ENCODE peak calls at places on chromosomes 11 and 22, in eight cellular contexts. L is neural progenitor cell, V is colonic mucosa, O is psoas muscle, Y is body of pancreas, E is astrocyte of the spinal cord, K is transverse colon, B is H1. T is an unnamed sample.

GRCh38 chr11:112795896-112796686 is 165.1 kb upstream of the NCAM1 start:
- DNase-seq in L (no peak), V (no peak), O (peak), Y (peak), E (no peak), K (no peak), B (no peak), T (no peak)

GRCh38 chr11:107102692-107103463 is 84.6 kb upstream of the GUCY1A2 start:
- DNase-seq in L (no peak), V (no peak), O (peak), Y (peak), E (no peak), K (no peak), B (no peak), T (no peak)

GRCh38 chr11:111585371-111585770 is 16.9 kb upstream of the SIK2 start:
- DNase-seq in L (no peak), V (no peak), O (no peak), Y (peak), E (peak), K (no peak), B (no peak), T (no peak)

GRCh38 chr11:19988598-19988997 is 171.7 kb downstream of the DBX1 start:
- DNase-seq in L (peak), V (no peak), O (peak), Y (no peak), E (peak), K (peak), B (peak), T (peak)

GRCh38 chr11:288328-289144 is at the start of gene PGGHG:
- DNase-seq in L (peak), V (peak), O (peak), Y (peak), E (no peak), K (peak), B (peak), T (no peak)

GRCh38 chr11:73271936-73272679 is at the start of gene P2RY6:
- DNase-seq in L (no peak), V (no peak), O (peak), Y (no peak), E (peak), K (peak), B (no peak), T (no peak)

GRCh38 chr22:47691152-47691895 is 928.9 kb downstream of the TBC1D22A start:
- DNase-seq in L (no peak), V (no peak), O (no peak), Y (no peak), E (no peak), K (no peak), B (peak), T (no peak)

GRCh38 chr22:39717099-39717498 is 146.5 kb downstream of the CACNA1I start:
- DNase-seq in L (no peak), V (no peak), O (no peak), Y (no peak), E (no peak), K (no peak), B (no peak), T (no peak)

GRCh38 chr22:49736538-49736937 is 91.1 kb downstream of the BRD1 start:
- DNase-seq in L (no peak), V (no peak), O (no peak), Y (no peak), E (no peak), K (no peak), B (no peak), T (no peak)

GRCh38 chr11:84316866-84317560 is 1030.8 kb upstream of the CCDC90B start:
- DNase-seq in L (peak), V (no peak), O (no peak), Y (peak), E (peak), K (no peak), B (no peak), T (peak)

GRCh38 chr11:35088226-35088625 is 50.7 kb upstream of the CD44 start:
- DNase-seq in L (no peak), V (no peak), O (no peak), Y (peak), E (no peak), K (no peak), B (no peak), T (no peak)

GRCh38 chr11:3855808-3856491 is 486 bp downstream of the STIM1 start:
- DNase-seq in L (peak), V (peak), O (peak), Y (peak), E (no peak), K (peak), B (peak), T (no peak)

GRCh38 chr11:47189100-47189834 is 3.0 kb upstream of the PACSIN3 start:
- DNase-seq in L (no peak), V (no peak), O (no peak), Y (no peak), E (peak), K (no peak), B (no peak), T (no peak)

GRCh38 chr11:35321532-35322320 is 97.6 kb downstream of the SLC1A2 start:
- DNase-seq in L (no peak), V (no peak), O (peak), Y (peak), E (peak), K (no peak), B (no peak), T (peak)

GRCh38 chr11:81669944-81670526 is 1063.6 kb downstream of the FAM181B start:
- DNase-seq in L (no peak), V (no peak), O (no peak), Y (no peak), E (no peak), K (no peak), B (no peak), T (no peak)

GRCh38 chr22:46803031-46803880 is 40.8 kb downstream of the TBC1D22A start:
- DNase-seq in L (peak), V (peak), O (no peak), Y (peak), E (no peak), K (peak), B (peak), T (no peak)

GRCh38 chr11:119626910-119627305 is 102.1 kb downstream of the NECTIN1 start:
- DNase-seq in L (peak), V (no peak), O (no peak), Y (no peak), E (no peak), K (no peak), B (no peak), T (no peak)

GRCh38 chr11:116879789-116880402 is 42.5 kb upstream of the APOA1 start:
- DNase-seq in L (peak), V (no peak), O (no peak), Y (no peak), E (peak), K (no peak), B (no peak), T (no peak)

GRCh38 chr11:43573233-43573632 is 107.3 kb upstream of the HSD17B12 start:
- DNase-seq in L (peak), V (no peak), O (no peak), Y (no peak), E (no peak), K (no peak), B (peak), T (no peak)

GRCh38 chr11:60939828-60940227 is 12.1 kb downstream of the SLC15A3 start:
- DNase-seq in L (no peak), V (no peak), O (no peak), Y (no peak), E (no peak), K (no peak), B (no peak), T (no peak)

GRCh38 chr22:48939441-48940265 is 888.0 kb downstream of the BRD1 start:
- DNase-seq in L (no peak), V (peak), O (no peak), Y (no peak), E (no peak), K (peak), B (peak), T (no peak)

GRCh38 chr11:57180964-57181363 is 789 bp upstream of the LRRC55 start:
- DNase-seq in L (no peak), V (no peak), O (no peak), Y (no peak), E (no peak), K (no peak), B (no peak), T (no peak)

GRCh38 chr22:27420817-27421361 is 380.7 kb downstream of the MN1 start:
- DNase-seq in L (no peak), V (peak), O (peak), Y (peak), E (peak), K (peak), B (no peak), T (peak)

GRCh38 chr22:20524004-20524481 is 16.6 kb downstream of the MED15 start:
- DNase-seq in L (no peak), V (no peak), O (no peak), Y (no peak), E (no peak), K (no peak), B (no peak), T (no peak)

GRCh38 chr11:100739636-100740035 is 52.5 kb downstream of the ARHGAP42 start:
- DNase-seq in L (peak), V (no peak), O (no peak), Y (peak), E (peak), K (no peak), B (no peak), T (peak)

GRCh38 chr11:78646564-78647185 is 72.0 kb upstream of the NARS2 start:
- DNase-seq in L (peak), V (peak), O (peak), Y (peak), E (peak), K (peak), B (peak), T (no peak)

GRCh38 chr11:88411265-88411664 is 73.7 kb upstream of the CTSC start:
- DNase-seq in L (no peak), V (no peak), O (no peak), Y (no peak), E (peak), K (no peak), B (no peak), T (peak)

GRCh38 chr11:10067629-10068300 is 226.3 kb downstream of the SBF2 start:
- DNase-seq in L (peak), V (no peak), O (no peak), Y (no peak), E (no peak), K (no peak), B (no peak), T (no peak)

GRCh38 chr11:119727523-119728081 is 1.4 kb downstream of the NECTIN1 start:
- DNase-seq in L (peak), V (peak), O (peak), Y (peak), E (no peak), K (peak), B (peak), T (no peak)

DNA sequence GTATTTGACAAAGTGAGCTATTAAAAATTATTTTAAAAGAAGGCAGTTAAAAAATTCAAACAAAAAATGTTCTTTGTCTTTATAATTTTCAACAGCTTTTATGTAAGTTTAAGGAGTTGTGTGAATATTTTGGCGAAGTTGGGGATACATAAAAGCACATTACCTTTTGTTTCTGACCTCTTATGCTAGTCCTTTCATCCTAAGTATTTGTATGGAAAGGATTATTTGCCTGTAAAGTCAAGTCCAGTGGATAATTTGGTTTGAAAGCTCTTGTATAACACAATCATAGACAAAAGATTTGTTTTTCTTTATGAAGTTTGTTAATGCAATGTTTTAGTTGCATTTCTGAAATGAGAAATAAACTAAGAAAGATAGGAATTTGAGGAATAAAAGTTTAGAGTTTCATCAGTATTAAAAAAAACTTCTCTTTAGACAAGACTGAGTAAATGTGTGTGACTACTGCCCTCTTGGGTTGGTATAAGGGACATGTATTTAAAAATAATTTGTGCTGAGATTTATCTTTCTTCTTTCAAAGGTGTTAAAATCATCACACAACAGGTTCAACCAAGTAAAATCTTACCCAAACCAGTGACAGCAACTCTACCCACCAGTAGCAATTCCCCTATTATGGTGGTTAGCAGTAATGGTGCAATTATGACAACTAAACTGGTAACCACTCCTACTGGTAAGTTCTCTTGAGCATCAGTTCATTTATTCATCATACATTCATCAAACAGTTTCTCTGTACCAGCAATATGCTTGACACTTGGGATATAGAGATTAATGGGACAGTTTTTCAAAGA is 68.2 kb downstream of the EMSY start:
- DNase-seq in L (peak), V (no peak), O (no peak), Y (no peak), E (peak), K (no peak), B (no peak), T (peak)
- TF ChIP-seq CTCF in L (peak), V (peak), O (peak), Y (peak), E (peak), K (peak), B (peak), T (peak)

GRCh38 chr11:96229354-96229973 is 113.5 kb downstream of the MAML2 start:
- DNase-seq in L (no peak), V (no peak), O (no peak), Y (no peak), E (no peak), K (no peak), B (no peak), T (no peak)
- H3K4me3 ChIP-seq in L (no peak), V (no peak), O (no peak), Y (no peak), E (no peak), K (no peak), B (no peak), T (no peak)

GRCh38 chr11:7570938-7571337 is 57.1 kb downstream of the PPFIBP2 start:
- DNase-seq in L (no peak), V (no peak), O (no peak), Y (no peak), E (no peak), K (no peak), B (no peak), T (no peak)
- TF ChIP-seq CTCF in L (no peak), V (no peak), O (no peak), Y (no peak), E (no peak), K (no peak), B (peak), T (no peak)

DNA sequence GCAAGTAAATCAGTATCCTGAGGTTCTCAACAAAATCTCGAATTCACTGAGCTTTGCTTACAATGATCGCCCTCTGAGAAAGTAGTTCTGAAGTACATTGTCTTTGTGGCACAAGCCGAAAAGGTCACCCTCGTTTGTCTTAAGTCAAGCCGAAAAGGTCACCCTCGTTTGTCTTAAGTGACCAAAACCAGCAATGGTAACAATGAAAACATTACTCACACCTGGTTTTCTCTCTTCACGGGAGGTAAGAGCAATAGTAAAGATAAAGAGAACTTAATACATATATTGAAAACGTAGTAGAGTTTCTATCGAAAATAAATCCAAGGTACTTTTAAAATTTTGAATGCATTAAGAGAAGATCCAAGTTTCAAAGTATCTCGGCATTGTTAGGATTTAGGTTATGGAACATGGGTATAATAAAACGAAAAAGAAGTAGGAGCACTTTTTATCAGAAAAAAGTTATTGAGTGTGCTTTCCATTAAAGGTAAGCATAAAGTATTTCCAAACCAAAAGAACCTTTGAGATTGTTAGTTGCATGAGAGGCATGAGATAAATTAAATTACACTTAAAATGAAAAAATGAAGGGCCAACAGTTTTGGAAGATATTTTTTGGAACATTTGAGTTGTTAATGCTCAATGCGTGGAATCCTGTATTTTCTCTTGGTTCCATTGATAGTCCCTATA is 1.2 kb downstream of the BARX2 start:
- DNase-seq in L (peak), V (no peak), O (no peak), Y (no peak), E (no peak), K (no peak), B (no peak), T (no peak)
- H3K4me3 ChIP-seq in L (no peak), V (peak), O (no peak), Y (no peak), E (no peak), K (peak), B (peak), T (no peak)

DNA sequence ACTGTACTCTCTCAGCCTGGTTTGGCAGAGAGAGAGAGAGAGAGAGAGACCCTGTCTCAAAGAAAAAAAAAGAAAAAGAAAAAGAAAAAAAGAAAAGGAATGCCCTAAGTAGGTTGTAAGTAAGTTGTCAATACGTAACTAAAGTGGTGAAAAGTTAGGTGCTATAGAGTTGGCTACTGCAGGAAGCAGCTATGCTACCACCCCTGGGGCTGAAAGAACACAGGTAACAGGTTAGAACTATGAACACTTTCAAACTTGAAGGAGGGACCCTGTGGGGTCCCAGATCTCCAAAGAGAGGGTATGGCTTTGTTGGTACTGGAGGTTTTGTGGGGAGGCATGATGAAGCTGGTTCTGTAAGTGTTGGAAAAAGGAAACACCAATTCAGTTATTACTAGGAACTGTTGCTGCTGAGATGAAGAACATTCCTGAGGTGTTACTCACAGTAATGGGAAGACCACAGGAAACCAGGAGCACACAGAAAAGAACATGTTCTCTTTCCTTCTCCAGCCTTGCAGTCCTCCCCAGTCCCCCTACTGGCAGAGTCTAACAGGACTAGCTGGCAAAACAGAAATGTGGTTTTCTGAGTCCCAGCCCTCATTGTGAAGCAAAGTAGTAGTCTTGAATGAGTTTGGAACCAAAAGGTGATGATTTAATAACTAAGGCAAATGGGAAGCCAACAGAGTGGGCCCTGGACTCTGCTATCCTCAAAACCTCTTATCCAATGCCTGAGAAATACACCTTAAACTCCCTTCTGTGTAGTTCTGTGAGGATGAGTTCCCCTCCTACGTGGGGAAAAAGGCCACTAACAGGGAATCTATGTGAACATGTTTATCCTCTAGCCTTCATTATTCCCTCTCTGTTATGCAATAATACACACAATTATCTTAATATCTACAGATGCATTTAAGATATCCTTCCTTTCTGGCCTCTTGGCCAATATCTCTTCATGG is 427.0 kb upstream of the DDI1 start:
- DNase-seq in L (no peak), V (no peak), O (no peak), Y (no peak), E (peak), K (no peak), B (no peak), T (peak)
- TF ChIP-seq CTCF in L (peak), V (no peak), O (no peak), Y (no peak), E (peak), K (no peak), B (peak), T (peak)

DNA sequence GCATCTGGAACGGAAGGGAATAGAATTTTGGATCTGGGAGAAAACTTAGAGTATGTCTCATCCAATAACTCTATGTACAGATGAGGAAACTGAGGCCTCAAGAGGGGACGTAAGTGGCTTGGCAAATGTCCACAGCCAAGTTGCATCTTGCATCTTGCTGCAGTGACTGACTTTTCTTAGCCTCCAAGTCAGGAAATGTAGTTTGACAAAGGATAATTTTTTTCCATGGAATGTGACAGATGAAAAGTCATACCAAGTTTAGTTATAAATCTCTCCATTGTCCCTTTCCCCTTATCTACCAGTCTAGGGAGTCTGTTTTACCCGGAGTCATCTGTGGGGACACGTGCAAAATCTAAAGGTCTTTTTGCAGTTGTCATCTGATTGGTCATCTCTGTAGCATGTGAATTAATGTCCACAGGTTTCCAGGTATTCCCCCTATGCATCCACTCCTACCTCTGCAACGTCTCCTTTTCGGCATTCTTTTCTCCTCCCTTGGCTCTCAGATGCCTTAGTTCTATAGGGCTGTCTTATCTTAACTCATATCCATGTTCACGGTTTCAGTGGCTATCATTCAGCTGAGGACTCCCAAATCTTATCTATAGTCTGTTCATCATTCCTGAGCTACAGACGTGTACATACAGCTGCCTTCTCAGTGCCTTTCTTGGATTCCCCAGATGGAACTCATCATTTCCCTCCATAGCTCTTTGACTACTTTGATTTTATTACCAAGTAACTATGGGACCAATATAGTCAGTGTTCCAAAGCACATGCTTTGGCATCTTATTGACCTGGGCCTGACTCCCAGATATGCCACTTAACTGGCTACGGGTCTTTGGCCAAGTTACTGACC is 139.5 kb upstream of the TIMP3 start:
- DNase-seq in L (no peak), V (no peak), O (no peak), Y (no peak), E (peak), K (no peak), B (no peak), T (peak)
- H3K4me3 ChIP-seq in L (no peak), V (no peak), O (no peak), Y (no peak), E (no peak), K (no peak), B (no peak), T (no peak)

GRCh38 chr11:74566386-74566960 is 25.9 kb upstream of the POLD3 start:
- DNase-seq in L (no peak), V (no peak), O (no peak), Y (peak), E (no peak), K (no peak), B (no peak), T (no peak)

GRCh38 chr11:74572349-74572748 is 20.0 kb upstream of the POLD3 start:
- DNase-seq in L (no peak), V (no peak), O (no peak), Y (no peak), E (no peak), K (no peak), B (no peak), T (no peak)

GRCh38 chr11:74568028-74568427 is 24.4 kb upstream of the POLD3 start:
- DNase-seq in L (no peak), V (no peak), O (no peak), Y (no peak), E (no peak), K (no peak), B (no peak), T (no peak)

GRCh38 chr11:74571062-74571399 is 21.4 kb upstream of the POLD3 start:
- DNase-seq in L (no peak), V (no peak), O (no peak), Y (no peak), E (no peak), K (no peak), B (no peak), T (no peak)

GRCh38 chr11:74570266-74571061 is 21.9 kb upstream of the POLD3 start:
- DNase-seq in L (peak), V (peak), O (no peak), Y (peak), E (peak), K (peak), B (peak), T (peak)
- TF ChIP-seq CTCF in L (peak), V (peak), O (peak), Y (peak), E (peak), K (peak), B (peak), T (peak)